ENCODE peak calls at places on chromosomes 12 and 14, in seven cellular contexts. One of them, this sample, is unnamed.

GRCh38 chr12:3227076-3227975 is 150.1 kb downstream of the TSPAN9 start:
- DNase-seq in HepG2: no peak
- DNase-seq in HCT116: no peak
- DNase-seq in sigmoid colon: no peak
- DNase-seq in GM12878: no peak
- DNase-seq in stomach: no peak
- DNase-seq in K562: no peak
- DNase-seq in this sample: no peak

GRCh38 chr12:66539451-66539850 is 139.4 kb downstream of the GRIP1 start:
- DNase-seq in HepG2: no peak
- DNase-seq in HCT116: no peak
- DNase-seq in sigmoid colon: no peak
- DNase-seq in GM12878: no peak
- DNase-seq in stomach: no peak
- DNase-seq in K562: no peak
- DNase-seq in this sample: no peak

GRCh38 chr12:45762185-45763110 is 32.9 kb downstream of the ARID2 start:
- DNase-seq in HepG2: peak; percentile 28
- DNase-seq in HCT116: peak; percentile 19
- DNase-seq in sigmoid colon: no peak
- DNase-seq in GM12878: no peak
- DNase-seq in stomach: no peak
- DNase-seq in K562: no peak
- DNase-seq in this sample: no peak

GRCh38 chr12:80622271-80622670 is 85.2 kb upstream of the MYF6 start:
- DNase-seq in HepG2: no peak
- DNase-seq in HCT116: no peak
- DNase-seq in sigmoid colon: no peak
- DNase-seq in GM12878: no peak
- DNase-seq in stomach: no peak
- DNase-seq in K562: no peak
- DNase-seq in this sample: no peak

GRCh38 chr12:12757121-12757520 is 28.3 kb upstream of the APOLD1 start:
- DNase-seq in HepG2: no peak
- DNase-seq in HCT116: no peak
- DNase-seq in sigmoid colon: no peak
- DNase-seq in GM12878: no peak
- DNase-seq in stomach: no peak
- DNase-seq in K562: no peak
- DNase-seq in this sample: no peak

GRCh38 chr12:132279184-132279889 is 50.1 kb downstream of the GALNT9 start:
- DNase-seq in HepG2: peak; percentile 81
- DNase-seq in HCT116: no peak
- DNase-seq in sigmoid colon: peak; percentile 92
- DNase-seq in GM12878: no peak
- DNase-seq in stomach: peak; percentile 49
- DNase-seq in K562: peak; percentile 52
- DNase-seq in this sample: no peak

GRCh38 chr12:55757701-55758100 is 14.8 kb downstream of the GDF11 start:
- DNase-seq in HepG2: no peak
- DNase-seq in HCT116: no peak
- DNase-seq in sigmoid colon: no peak
- DNase-seq in GM12878: no peak
- DNase-seq in stomach: no peak
- DNase-seq in K562: no peak
- DNase-seq in this sample: no peak

GRCh38 chr14:54890794-54891193 is 11.8 kb downstream of the GCH1 start:
- DNase-seq in HepG2: no peak
- DNase-seq in HCT116: no peak
- DNase-seq in sigmoid colon: no peak
- DNase-seq in GM12878: peak; percentile 66
- DNase-seq in stomach: no peak
- DNase-seq in K562: no peak
- DNase-seq in this sample: no peak

GRCh38 chr12:18224745-18225144 is 36.6 kb upstream of the PIK3C2G start:
- DNase-seq in HepG2: peak; percentile 21
- DNase-seq in HCT116: peak; percentile 26
- DNase-seq in sigmoid colon: no peak
- DNase-seq in GM12878: no peak
- DNase-seq in stomach: no peak
- DNase-seq in K562: no peak
- DNase-seq in this sample: no peak

GRCh38 chr12:21757665-21758064 is 16.8 kb downstream of the KCNJ8 start:
- DNase-seq in HepG2: no peak
- DNase-seq in HCT116: no peak
- DNase-seq in sigmoid colon: no peak
- DNase-seq in GM12878: no peak
- DNase-seq in stomach: no peak
- DNase-seq in K562: no peak
- DNase-seq in this sample: no peak

GRCh38 chr12:6345319-6346071 is 3.6 kb upstream of the TNFRSF1A start:
- DNase-seq in HepG2: peak; percentile 84
- DNase-seq in HCT116: peak; percentile 85
- DNase-seq in sigmoid colon: no peak
- DNase-seq in GM12878: no peak
- DNase-seq in stomach: peak; percentile 57
- DNase-seq in K562: peak; percentile 58
- DNase-seq in this sample: peak; percentile 86

GRCh38 chr12:128810182-128811127 is 13.3 kb downstream of the SLC15A4 start:
- DNase-seq in HepG2: no peak
- DNase-seq in HCT116: no peak
- DNase-seq in sigmoid colon: peak; percentile 78
- DNase-seq in GM12878: peak; percentile 92
- DNase-seq in stomach: peak; percentile 38
- DNase-seq in K562: no peak
- DNase-seq in this sample: no peak

GRCh38 chr12:19506497-19506896 is 67.2 kb downstream of the AEBP2 start:
- DNase-seq in HepG2: no peak
- DNase-seq in HCT116: no peak
- DNase-seq in sigmoid colon: no peak
- DNase-seq in GM12878: no peak
- DNase-seq in stomach: no peak
- DNase-seq in K562: no peak
- DNase-seq in this sample: no peak

GRCh38 chr14:93318927-93319326 is 13.9 kb downstream of the BTBD7 start:
- DNase-seq in HepG2: no peak
- DNase-seq in HCT116: no peak
- DNase-seq in sigmoid colon: no peak
- DNase-seq in GM12878: no peak
- DNase-seq in stomach: no peak
- DNase-seq in K562: no peak
- DNase-seq in this sample: no peak

GRCh38 chr14:35144029-35144428 is 21.7 kb downstream of the PRORP start:
- DNase-seq in HepG2: peak; percentile 97
- DNase-seq in HCT116: no peak
- DNase-seq in sigmoid colon: no peak
- DNase-seq in GM12878: no peak
- DNase-seq in stomach: no peak
- DNase-seq in K562: no peak
- DNase-seq in this sample: no peak

GRCh38 chr12:6959376-6960290 is 8.5 kb downstream of the PTPN6 start:
- DNase-seq in HepG2: no peak
- DNase-seq in HCT116: no peak
- DNase-seq in sigmoid colon: peak; percentile 68
- DNase-seq in GM12878: no peak
- DNase-seq in stomach: no peak
- DNase-seq in K562: no peak
- DNase-seq in this sample: peak; percentile 87

GRCh38 chr14:38137005-38137404 is 70.7 kb upstream of the SSTR1 start:
- DNase-seq in HepG2: no peak
- DNase-seq in HCT116: no peak
- DNase-seq in sigmoid colon: no peak
- DNase-seq in GM12878: no peak
- DNase-seq in stomach: no peak
- DNase-seq in K562: no peak
- DNase-seq in this sample: no peak

GRCh38 chr12:47356129-47356622 is 276.4 kb upstream of the AMIGO2 start:
- DNase-seq in HepG2: no peak
- DNase-seq in HCT116: no peak
- DNase-seq in sigmoid colon: no peak
- DNase-seq in GM12878: peak; percentile 44
- DNase-seq in stomach: no peak
- DNase-seq in K562: no peak
- DNase-seq in this sample: no peak

GRCh38 chr14:77158175-77158908 is 16.8 kb upstream of the ZDHHC22 start:
- DNase-seq in HepG2: no peak
- DNase-seq in HCT116: no peak
- DNase-seq in sigmoid colon: peak; percentile 76
- DNase-seq in GM12878: no peak
- DNase-seq in stomach: no peak
- DNase-seq in K562: peak; percentile 38
- DNase-seq in this sample: peak; percentile 36

GRCh38 chr12:79634957-79635471 is 55.8 kb downstream of the PAWR start:
- DNase-seq in HepG2: no peak
- DNase-seq in HCT116: no peak
- DNase-seq in sigmoid colon: no peak
- DNase-seq in GM12878: no peak
- DNase-seq in stomach: no peak
- DNase-seq in K562: no peak
- DNase-seq in this sample: no peak

GRCh38 chr14:33291529-33292104 is 352.9 kb downstream of the NPAS3 start:
- DNase-seq in HepG2: no peak
- DNase-seq in HCT116: no peak
- DNase-seq in sigmoid colon: no peak
- DNase-seq in GM12878: no peak
- DNase-seq in stomach: no peak
- DNase-seq in K562: no peak
- DNase-seq in this sample: no peak

DNA sequence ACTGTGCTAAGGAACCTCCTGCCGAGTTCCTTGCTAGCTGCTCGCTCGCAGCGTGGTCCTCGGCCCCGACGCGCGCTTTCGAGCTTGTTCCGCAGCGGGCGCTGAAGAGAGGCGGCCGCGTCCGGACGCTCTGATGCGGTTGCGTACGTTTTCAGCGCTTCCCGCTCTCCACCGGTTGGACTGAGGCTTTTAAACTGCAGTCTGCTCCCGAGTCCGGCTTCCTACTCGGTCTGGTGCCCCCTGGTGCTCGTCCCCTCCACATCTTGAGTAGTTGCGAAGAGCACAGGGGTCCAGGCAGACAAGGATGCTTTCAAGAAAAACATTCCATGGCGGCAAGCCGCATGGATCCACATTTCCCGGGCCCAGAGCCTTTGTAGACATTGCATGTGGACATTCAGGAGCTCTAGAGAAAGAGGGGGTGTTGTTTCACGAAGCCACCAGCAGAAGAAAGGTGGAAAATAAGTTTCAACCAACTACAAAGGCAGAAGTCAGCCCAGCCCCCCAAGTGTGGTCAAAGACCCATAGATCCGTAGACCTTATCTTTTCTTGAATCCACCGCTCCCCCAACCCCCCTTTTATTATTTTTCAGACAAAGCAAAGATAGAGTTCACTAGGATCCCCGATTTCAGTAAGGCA is 1.1 kb upstream of the WNK1 start:
- DNase-seq in HepG2: peak; percentile 91
- DNase-seq in HCT116: peak; percentile 93
- DNase-seq in sigmoid colon: peak; percentile 96
- DNase-seq in GM12878: peak; percentile 94
- DNase-seq in stomach: peak; percentile 92
- DNase-seq in K562: peak; percentile 68
- DNase-seq in this sample: peak; percentile 98
- TF ChIP-seq POLR2A in HepG2: peak; percentile 68
- TF ChIP-seq POLR2A in HCT116: peak; percentile 49
- TF ChIP-seq POLR2A in sigmoid colon: no peak
- TF ChIP-seq POLR2A in GM12878: peak; percentile 89
- TF ChIP-seq POLR2A in stomach: no peak
- TF ChIP-seq POLR2A in K562: peak; percentile 78
- TF ChIP-seq POLR2A in this sample: no peak

GRCh38 chr12:49748800-49749199 is 7.4 kb downstream of the TMBIM6 start:
- DNase-seq in HepG2: no peak
- DNase-seq in HCT116: no peak
- DNase-seq in sigmoid colon: no peak
- DNase-seq in GM12878: no peak
- DNase-seq in stomach: no peak
- DNase-seq in K562: no peak
- DNase-seq in this sample: no peak

GRCh38 chr12:49744363-49744885 is 3.1 kb downstream of the TMBIM6 start:
- DNase-seq in HepG2: no peak
- DNase-seq in HCT116: no peak
- DNase-seq in sigmoid colon: no peak
- DNase-seq in GM12878: no peak
- DNase-seq in stomach: no peak
- DNase-seq in K562: no peak
- DNase-seq in this sample: no peak

GRCh38 chr12:49748306-49748705 is 6.9 kb downstream of the TMBIM6 start:
- DNase-seq in HepG2: no peak
- DNase-seq in HCT116: no peak
- DNase-seq in sigmoid colon: no peak
- DNase-seq in GM12878: no peak
- DNase-seq in stomach: no peak
- DNase-seq in K562: no peak
- DNase-seq in this sample: no peak

GRCh38 chr12:49750994-49751393 is 9.6 kb downstream of the TMBIM6 start:
- DNase-seq in HepG2: no peak
- DNase-seq in HCT116: no peak
- DNase-seq in sigmoid colon: no peak
- DNase-seq in GM12878: no peak
- DNase-seq in stomach: no peak
- DNase-seq in K562: no peak
- DNase-seq in this sample: no peak

GRCh38 chr12:49750027-49750977 is 8.9 kb downstream of the TMBIM6 start:
- DNase-seq in HepG2: peak; percentile 31
- DNase-seq in HCT116: peak; percentile 54
- DNase-seq in sigmoid colon: no peak
- DNase-seq in GM12878: peak; percentile 36
- DNase-seq in stomach: no peak
- DNase-seq in K562: no peak
- DNase-seq in this sample: no peak
- TF ChIP-seq POLR2AphosphoS5 in HepG2: no peak
- TF ChIP-seq POLR2AphosphoS5 in HCT116: no peak
- TF ChIP-seq POLR2AphosphoS5 in sigmoid colon: no peak
- TF ChIP-seq POLR2AphosphoS5 in GM12878: no peak
- TF ChIP-seq POLR2AphosphoS5 in stomach: no peak
- TF ChIP-seq POLR2AphosphoS5 in K562: no peak
- TF ChIP-seq POLR2AphosphoS5 in this sample: no peak

GRCh38 chr14:91835920-91836843 is 31.2 kb downstream of the TC2N start:
- DNase-seq in HepG2: no peak
- DNase-seq in HCT116: peak; percentile 56
- DNase-seq in sigmoid colon: peak; percentile 91
- DNase-seq in GM12878: no peak
- DNase-seq in stomach: peak; percentile 96
- DNase-seq in K562: peak; percentile 89
- DNase-seq in this sample: peak; percentile 93
- TF ChIP-seq CTCF in HepG2: peak; percentile 19
- TF ChIP-seq CTCF in HCT116: no peak
- TF ChIP-seq CTCF in sigmoid colon: no peak
- TF ChIP-seq CTCF in GM12878: no peak
- TF ChIP-seq CTCF in stomach: no peak
- TF ChIP-seq CTCF in K562: peak; percentile 3
- TF ChIP-seq CTCF in this sample: no peak

DNA sequence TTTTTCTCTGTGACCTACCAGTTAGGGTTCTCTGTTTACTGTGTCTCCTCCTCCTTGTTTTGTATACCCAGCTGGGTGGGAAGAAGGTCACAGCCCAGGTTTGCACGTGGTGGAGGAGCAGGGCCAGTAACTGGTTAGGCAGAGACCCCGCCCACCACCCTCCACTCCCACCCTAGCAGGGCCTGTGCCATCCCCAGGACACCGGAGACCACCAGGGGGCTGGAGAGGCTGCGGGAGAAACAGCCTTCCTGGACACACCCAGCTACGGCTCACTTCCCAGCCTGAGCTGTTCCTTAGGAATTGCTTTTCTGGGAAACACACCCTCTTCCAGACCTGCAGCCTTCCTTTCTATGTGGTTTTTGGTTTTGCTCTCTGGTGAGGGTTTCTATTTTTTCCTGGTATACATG is 21.1 kb downstream of the BDKRB2 start:
- DNase-seq in HepG2: peak; percentile 7
- DNase-seq in HCT116: no peak
- DNase-seq in sigmoid colon: no peak
- DNase-seq in GM12878: no peak
- DNase-seq in stomach: no peak
- DNase-seq in K562: no peak
- DNase-seq in this sample: no peak
- TF ChIP-seq POLR2A in HepG2: no peak
- TF ChIP-seq POLR2A in HCT116: no peak
- TF ChIP-seq POLR2A in sigmoid colon: no peak
- TF ChIP-seq POLR2A in GM12878: no peak
- TF ChIP-seq POLR2A in stomach: no peak
- TF ChIP-seq POLR2A in K562: no peak
- TF ChIP-seq POLR2A in this sample: no peak